ENCODE peak calls at places on chromosome 1, in six cellular contexts. U, K, Z, N, C and A are unnamed samples.

GRCh38 chr1:72649974-72650373 is 367.6 kb upstream of the NEGR1 start:
- DNase-seq in U (no peak), K (no peak), Z (no peak), N (no peak), C (no peak), A (no peak)

GRCh38 chr1:116166011-116166571 is 54.9 kb downstream of the MAB21L3 start:
- DNase-seq in U (no peak), K (no peak), Z (no peak), N (no peak), C (no peak), A (no peak)

GRCh38 chr1:13890766-13891165 is 190.8 kb downstream of the PRDM2 start:
- DNase-seq in U (no peak), K (no peak), Z (no peak), N (no peak), C (no peak), A (no peak)

GRCh38 chr1:208221291-208221622 is 22.9 kb downstream of the PLXNA2 start:
- DNase-seq in U (no peak), K (peak), Z (no peak), N (no peak), C (no peak), A (no peak)

GRCh38 chr1:161864577-161864976 is 98.5 kb downstream of the ATF6 start:
- DNase-seq in U (no peak), K (no peak), Z (peak), N (no peak), C (no peak), A (no peak)

GRCh38 chr1:202805886-202806511 is 2.2 kb downstream of the KDM5B start:
- DNase-seq in U (no peak), K (peak), Z (no peak), N (no peak), C (no peak), A (peak)

GRCh38 chr1:48206371-48206770 is 16.1 kb upstream of the SLC5A9 start:
- DNase-seq in U (no peak), K (no peak), Z (no peak), N (no peak), C (no peak), A (no peak)

GRCh38 chr1:18100493-18101063 is 7.0 kb upstream of the IGSF21 start:
- DNase-seq in U (no peak), K (peak), Z (peak), N (peak), C (peak), A (peak)

GRCh38 chr1:30273021-30273325 is 450.4 kb downstream of the MATN1 start:
- DNase-seq in U (no peak), K (no peak), Z (no peak), N (no peak), C (no peak), A (no peak)

GRCh38 chr1:19559641-19560040 is 74.3 kb upstream of the CAPZB start:
- DNase-seq in U (no peak), K (no peak), Z (no peak), N (no peak), C (no peak), A (no peak)

GRCh38 chr1:245863566-245864184 is 643.4 kb downstream of the SMYD3 start:
- DNase-seq in U (no peak), K (no peak), Z (no peak), N (no peak), C (no peak), A (no peak)

GRCh38 chr1:172287207-172287606 is 133.3 kb upstream of the C1orf105 start:
- DNase-seq in U (no peak), K (no peak), Z (no peak), N (no peak), C (no peak), A (no peak)

GRCh38 chr1:203144661-203145060 is 17.1 kb downstream of the ADORA1 start:
- DNase-seq in U (no peak), K (no peak), Z (peak), N (no peak), C (no peak), A (no peak)

GRCh38 chr1:170562644-170563338 is 30.8 kb downstream of the GORAB start:
- DNase-seq in U (peak), K (peak), Z (peak), N (peak), C (peak), A (no peak)

GRCh38 chr1:96815914-96816313 is 94.3 kb downstream of the PTBP2 start:
- DNase-seq in U (no peak), K (no peak), Z (no peak), N (no peak), C (no peak), A (no peak)

GRCh38 chr1:101144868-101145808 is 91.7 kb upstream of the S1PR1 start:
- DNase-seq in U (no peak), K (no peak), Z (no peak), N (no peak), C (peak), A (no peak)

GRCh38 chr1:43199093-43199726 is 27.1 kb downstream of the CFAP57 start:
- DNase-seq in U (no peak), K (no peak), Z (no peak), N (no peak), C (peak), A (no peak)

GRCh38 chr1:46520063-46520911 is 30.7 kb downstream of the DMBX1 start:
- DNase-seq in U (no peak), K (peak), Z (peak), N (no peak), C (no peak), A (no peak)

GRCh38 chr1:81781749-81782148 is 19.0 kb upstream of the ADGRL2 start:
- DNase-seq in U (no peak), K (no peak), Z (no peak), N (no peak), C (no peak), A (no peak)

GRCh38 chr1:67371681-67372080 is 58.5 kb downstream of the SERBP1 start:
- DNase-seq in U (no peak), K (no peak), Z (no peak), N (no peak), C (no peak), A (no peak)

GRCh38 chr1:149986486-149987296 is 23.8 kb downstream of the OTUD7B start:
- DNase-seq in U (no peak), K (no peak), Z (no peak), N (no peak), C (no peak), A (no peak)

GRCh38 chr1:149993181-149993580 is 17.3 kb downstream of the OTUD7B start:
- DNase-seq in U (no peak), K (no peak), Z (no peak), N (no peak), C (no peak), A (no peak)

GRCh38 chr1:149987297-149987595 is 23.3 kb downstream of the OTUD7B start:
- DNase-seq in U (no peak), K (no peak), Z (no peak), N (no peak), C (no peak), A (no peak)
- H3K27ac ChIP-seq in U (no peak), K (no peak), Z (no peak), N (peak), C (no peak), A (no peak)

DNA sequence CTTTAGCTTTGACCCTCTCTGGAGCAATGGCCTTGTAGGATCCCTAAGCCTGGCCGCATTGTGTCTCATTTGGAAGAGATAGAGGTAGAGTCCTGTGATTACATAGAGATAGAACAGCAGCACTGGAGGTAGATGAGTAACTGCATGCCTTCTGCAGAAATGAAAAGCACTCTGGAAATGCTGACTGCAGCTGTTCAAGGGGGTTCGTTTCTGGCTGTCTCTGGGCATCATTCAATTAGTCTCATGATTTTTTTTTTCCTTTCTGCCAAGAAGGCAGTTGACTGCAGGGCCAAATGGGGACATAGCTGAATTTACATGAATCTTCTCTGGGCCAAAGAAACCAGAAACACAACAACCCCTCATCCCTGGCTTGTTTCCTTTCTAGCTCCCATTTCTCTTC is 28.1 kb upstream of the SNX27 start:
- DNase-seq in U (no peak), K (no peak), Z (no peak), N (no peak), C (no peak), A (no peak)
- TF ChIP-seq GABPA in U (no peak), K (no peak), Z (no peak), N (no peak), C (no peak), A (no peak)

GRCh38 chr1:187310038-187310437 is 481.3 kb downstream of the PLA2G4A start:
- DNase-seq in U (no peak), K (no peak), Z (no peak), N (no peak), C (no peak), A (no peak)

DNA sequence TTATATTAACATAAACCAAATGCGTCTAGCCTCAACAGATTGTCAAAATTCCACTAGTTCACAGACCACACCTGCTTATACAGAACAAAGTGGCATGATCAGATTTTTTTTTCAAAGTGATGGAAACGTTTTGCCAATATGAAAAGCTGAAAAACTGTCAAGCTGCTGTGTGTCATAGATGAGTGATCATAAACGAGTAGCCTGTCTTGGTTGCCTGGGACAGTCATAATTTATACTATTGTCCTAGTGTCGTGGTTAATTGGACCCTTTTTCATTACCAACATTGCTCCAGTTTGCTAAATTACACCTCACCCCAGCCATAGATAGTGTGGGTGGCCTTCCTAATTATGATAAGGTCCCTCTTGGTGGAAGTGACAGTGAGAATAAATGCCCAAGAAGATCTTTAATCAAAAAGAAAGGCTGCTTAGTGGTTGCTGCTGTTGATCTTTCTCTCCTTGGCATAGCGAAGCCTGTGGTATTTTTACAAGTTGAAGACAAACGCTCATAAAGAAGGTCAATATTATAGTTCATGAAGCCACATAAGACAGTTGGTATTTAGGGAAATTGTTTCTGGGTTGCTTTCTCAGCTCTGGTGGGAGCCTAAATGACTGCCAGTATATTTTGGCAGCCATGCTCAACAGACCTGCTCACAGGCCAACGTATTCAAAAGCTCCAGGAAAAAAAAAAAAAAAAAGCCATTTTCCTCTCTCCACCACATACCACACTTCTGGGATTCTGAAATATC is 478.1 kb downstream of the PLA2G4A start:
- DNase-seq in U (no peak), K (no peak), Z (no peak), N (no peak), C (no peak), A (no peak)
- TF ChIP-seq POLR2AphosphoS5 in U (no peak), K (no peak), Z (no peak), N (no peak), C (no peak), A (no peak)

DNA sequence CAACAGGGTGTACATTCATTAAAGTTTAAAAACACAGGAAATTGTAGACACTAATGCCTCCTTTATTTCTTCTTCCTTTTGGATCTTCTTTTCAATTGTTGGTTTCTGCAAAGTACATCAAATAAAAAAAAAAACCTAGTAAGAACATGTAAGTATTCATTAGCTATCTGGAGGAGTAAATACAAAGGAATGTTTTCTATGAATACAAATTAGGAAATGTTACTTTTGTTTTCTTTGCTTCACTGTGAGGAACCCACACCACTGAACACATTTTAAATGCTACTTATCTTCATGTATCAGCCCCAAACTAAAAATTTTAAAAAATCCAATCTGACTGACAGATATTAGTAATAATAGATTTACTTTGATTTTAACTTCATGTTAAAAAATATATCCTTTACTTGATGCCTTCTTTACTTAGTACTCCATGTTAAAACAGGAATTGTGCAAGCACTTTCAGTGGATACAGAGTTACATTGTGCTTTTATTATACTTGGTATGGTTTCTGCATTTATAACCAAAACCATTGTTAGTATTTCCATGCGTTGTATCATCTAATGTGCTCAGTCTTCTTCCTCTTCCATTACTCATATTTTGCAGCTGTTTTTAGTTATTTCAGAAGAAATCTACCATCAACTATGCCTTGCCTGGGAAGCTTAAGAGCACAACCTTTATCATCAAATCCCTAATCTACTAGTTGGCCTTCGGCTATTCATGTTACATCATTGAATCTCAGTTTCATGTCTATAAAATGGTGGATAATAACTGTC is 236.9 kb upstream of the DPYD start:
- DNase-seq in U (no peak), K (no peak), Z (no peak), N (no peak), C (no peak), A (no peak)
- H3K27ac ChIP-seq in U (no peak), K (no peak), Z (no peak), N (peak), C (no peak), A (no peak)

GRCh38 chr1:221822591-221822990 is 80.7 kb upstream of the DUSP10 start:
- DNase-seq in U (no peak), K (no peak), Z (no peak), N (no peak), C (no peak), A (no peak)

GRCh38 chr1:221824025-221824424 is 82.1 kb upstream of the DUSP10 start:
- DNase-seq in U (no peak), K (no peak), Z (no peak), N (no peak), C (no peak), A (no peak)

GRCh38 chr1:221824909-221825308 is 83.0 kb upstream of the DUSP10 start:
- DNase-seq in U (no peak), K (no peak), Z (no peak), N (no peak), C (no peak), A (no peak)

GRCh38 chr1:221823566-221823965 is 81.7 kb upstream of the DUSP10 start:
- DNase-seq in U (no peak), K (no peak), Z (no peak), N (no peak), C (no peak), A (no peak)

DNA sequence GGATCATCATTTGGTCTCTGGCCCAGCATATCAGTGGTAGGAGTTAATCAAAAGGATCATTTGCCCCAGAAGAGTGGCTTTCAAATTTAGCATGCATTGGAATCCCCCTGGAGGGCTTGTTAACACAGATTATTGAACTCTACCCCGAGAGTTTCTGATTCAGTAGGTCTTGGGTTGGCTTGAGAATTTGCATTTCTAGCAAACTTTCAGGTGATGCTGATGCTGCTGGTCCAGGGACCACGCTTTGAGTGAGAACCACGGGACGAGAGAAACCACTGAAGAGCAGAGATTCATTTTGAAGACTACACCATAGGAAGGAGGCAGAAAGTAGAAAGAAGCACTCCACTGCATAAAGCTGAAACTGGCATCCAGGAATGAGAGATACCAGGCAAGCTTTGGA is 81.3 kb upstream of the DUSP10 start:
- DNase-seq in U (no peak), K (no peak), Z (no peak), N (no peak), C (peak), A (no peak)
- TF ChIP-seq GABPA in U (no peak), K (no peak), Z (no peak), N (no peak), C (no peak), A (no peak)

GRCh38 chr1:10663668-10664035 is 132.8 kb downstream of the CASZ1 start:
- DNase-seq in U (no peak), K (no peak), Z (no peak), N (peak), C (no peak), A (no peak)
- TF ChIP-seq POLR2AphosphoS5 in U (no peak), K (no peak), Z (no peak), N (no peak), C (no peak), A (no peak)

GRCh38 chr1:21154717-21155116 is 22.0 kb downstream of the EIF4G3 start:
- DNase-seq in U (no peak), K (no peak), Z (no peak), N (no peak), C (no peak), A (no peak)

GRCh38 chr1:21153336-21153735 is 23.4 kb downstream of the EIF4G3 start:
- DNase-seq in U (no peak), K (no peak), Z (no peak), N (no peak), C (no peak), A (no peak)

GRCh38 chr1:21149862-21150432 is 26.8 kb downstream of the EIF4G3 start:
- DNase-seq in U (peak), K (no peak), Z (no peak), N (peak), C (no peak), A (no peak)

GRCh38 chr1:21149430-21149861 is 27.3 kb downstream of the EIF4G3 start:
- DNase-seq in U (no peak), K (no peak), Z (no peak), N (peak), C (no peak), A (no peak)

GRCh38 chr1:21152423-21153100 is 24.1 kb downstream of the EIF4G3 start:
- DNase-seq in U (no peak), K (no peak), Z (no peak), N (no peak), C (no peak), A (no peak)
- H3K27ac ChIP-seq in U (no peak), K (no peak), Z (no peak), N (peak), C (no peak), A (no peak)